ENCODE peak calls at places on chromosomes 16 and 17, in six cellular contexts. N, U, B, O, Z and P are unnamed samples.

GRCh38 chr16:85210423-85211169 is 98.3 kb upstream of the CIBAR2 start:
- DNase-seq in N (no peak), U (no peak), B (no peak), O (peak; percentile 95), Z (no peak), P (no peak)

GRCh38 chr17:45131616-45132301 is 556 bp downstream of the PLCD3 start:
- DNase-seq in N (peak; percentile 16), U (peak; percentile 55), B (peak; percentile 64), O (peak; percentile 92), Z (no peak), P (peak; percentile 32)

GRCh38 chr16:83215417-83216001 is 588.7 kb downstream of the CDH13 start:
- DNase-seq in N (no peak), U (peak; percentile 53), B (peak; percentile 64), O (peak; percentile 73), Z (no peak), P (peak; percentile 33)

GRCh38 chr17:64024215-64024654 is 3.8 kb upstream of the ICAM2 start:
- DNase-seq in N (no peak), U (no peak), B (peak; percentile 0), O (no peak), Z (no peak), P (no peak)

GRCh38 chr17:44409309-44410028 is 20.0 kb upstream of the ITGA2B start:
- DNase-seq in N (no peak), U (no peak), B (no peak), O (no peak), Z (no peak), P (no peak)

GRCh38 chr16:79994413-79994812 is 393.9 kb upstream of the MAF start:
- DNase-seq in N (peak; percentile 22), U (no peak), B (no peak), O (no peak), Z (no peak), P (no peak)

GRCh38 chr17:77609553-77610517 is 348.7 kb upstream of the TNRC6C start:
- DNase-seq in N (no peak), U (no peak), B (peak; percentile 32), O (no peak), Z (no peak), P (peak; percentile 66)

GRCh38 chr16:23729503-23730424 is 16.7 kb upstream of the ERN2 start:
- DNase-seq in N (no peak), U (no peak), B (peak; percentile 85), O (no peak), Z (no peak), P (no peak)

GRCh38 chr17:49528966-49529365 is 33.9 kb downstream of the NGFR start:
- DNase-seq in N (no peak), U (no peak), B (no peak), O (peak; percentile 34), Z (no peak), P (no peak)

GRCh38 chr17:64694207-64694606 is 32.1 kb upstream of the SMURF2 start:
- DNase-seq in N (no peak), U (no peak), B (peak; percentile 72), O (no peak), Z (no peak), P (no peak)

GRCh38 chr16:85313541-85314208 is 201.4 kb upstream of the CIBAR2 start:
- DNase-seq in N (peak; percentile 29), U (no peak), B (no peak), O (no peak), Z (no peak), P (no peak)

GRCh38 chr17:28204244-28204643 is 114.8 kb upstream of the TMEM97 start:
- DNase-seq in N (no peak), U (no peak), B (no peak), O (no peak), Z (no peak), P (no peak)

GRCh38 chr16:88131966-88132365 is 180.7 kb downstream of the BANP start:
- DNase-seq in N (no peak), U (no peak), B (no peak), O (no peak), Z (no peak), P (no peak)

GRCh38 chr16:72723781-72724180 is 324.1 kb downstream of the ZFHX3 start:
- DNase-seq in N (no peak), U (no peak), B (no peak), O (no peak), Z (no peak), P (no peak)

GRCh38 chr17:11705111-11705510 is 106.8 kb downstream of the DNAH9 start:
- DNase-seq in N (no peak), U (no peak), B (peak; percentile 65), O (no peak), Z (no peak), P (no peak)

GRCh38 chr17:3558603-3559269 is 1.1 kb upstream of the TRPV3 start:
- DNase-seq in N (no peak), U (no peak), B (peak; percentile 74), O (peak; percentile 86), Z (no peak), P (peak; percentile 55)

GRCh38 chr16:57824880-57825279 is 22.6 kb upstream of the KIFC3 start:
- DNase-seq in N (no peak), U (no peak), B (no peak), O (no peak), Z (no peak), P (no peak)

GRCh38 chr17:2797226-2797625 is 988 bp downstream of the RAP1GAP2 start:
- DNase-seq in N (no peak), U (no peak), B (peak; percentile 36), O (peak; percentile 65), Z (no peak), P (peak; percentile 3)

GRCh38 chr17:43976956-43977837 is 23.5 kb upstream of the PYY start:
- DNase-seq in N (no peak), U (no peak), B (no peak), O (no peak), Z (no peak), P (no peak)

GRCh38 chr16:11280616-11281522 is at the start of gene PRM1:
- DNase-seq in N (no peak), U (no peak), B (no peak), O (peak; percentile 26), Z (no peak), P (no peak)

GRCh38 chr17:79607941-79608728 is 2.7 kb downstream of the RBFOX3 start:
- DNase-seq in N (no peak), U (peak; percentile 79), B (no peak), O (peak; percentile 98), Z (no peak), P (no peak)

GRCh38 chr17:50123649-50124349 is 6.2 kb downstream of the SAMD14 start:
- DNase-seq in N (no peak), U (no peak), B (no peak), O (peak; percentile 95), Z (no peak), P (no peak)

GRCh38 chr17:804541-805435 is 22.6 kb downstream of the MRM3 start:
- DNase-seq in N (no peak), U (no peak), B (no peak), O (peak; percentile 82), Z (no peak), P (no peak)

GRCh38 chr17:29927546-29927945 is 2.5 kb downstream of the SSH2 start:
- DNase-seq in N (no peak), U (no peak), B (no peak), O (no peak), Z (no peak), P (no peak)

GRCh38 chr16:65415460-65415859 is 293.6 kb upstream of the CDH11 start:
- DNase-seq in N (no peak), U (no peak), B (no peak), O (no peak), Z (no peak), P (no peak)

GRCh38 chr17:7445011-7445927 is at the start of gene CHRNB1:
- DNase-seq in N (peak; percentile 28), U (peak; percentile 88), B (peak; percentile 86), O (peak; percentile 96), Z (no peak), P (no peak)

GRCh38 chr16:24784121-24784520 is 54.7 kb downstream of the TNRC6A start:
- DNase-seq in N (no peak), U (no peak), B (no peak), O (no peak), Z (no peak), P (no peak)

GRCh38 chr16:82641336-82641984 is 14.7 kb downstream of the CDH13 start:
- DNase-seq in N (no peak), U (no peak), B (no peak), O (peak; percentile 58), Z (no peak), P (no peak)

GRCh38 chr16:56950881-56951771 is 10.6 kb upstream of the CETP start:
- DNase-seq in N (peak; percentile 30), U (peak; percentile 39), B (peak; percentile 52), O (peak; percentile 92), Z (no peak), P (no peak)

GRCh38 chr17:968812-969766 is 10.5 kb downstream of the NXN start:
- DNase-seq in N (no peak), U (no peak), B (no peak), O (peak; percentile 62), Z (peak; percentile 52), P (no peak)

GRCh38 chr16:81635336-81635947 is 143.6 kb upstream of the PLCG2 start:
- DNase-seq in N (no peak), U (no peak), B (no peak), O (no peak), Z (no peak), P (no peak)

GRCh38 chr17:62057696-62058095 is 7.4 kb downstream of the MED13 start:
- DNase-seq in N (no peak), U (no peak), B (no peak), O (no peak), Z (no peak), P (no peak)

GRCh38 chr17:83036193-83036592 is 43.2 kb upstream of the METRNL start:
- DNase-seq in N (no peak), U (no peak), B (no peak), O (peak; percentile 70), Z (no peak), P (no peak)

GRCh38 chr16:86509759-86510464 is 415 bp upstream of the FOXF1 start:
- DNase-seq in N (no peak), U (peak; percentile 60), B (peak; percentile 49), O (peak; percentile 87), Z (peak; percentile 75), P (no peak)

GRCh38 chr16:21654881-21655280 is 2.5 kb upstream of the IGSF6 start:
- DNase-seq in N (no peak), U (no peak), B (no peak), O (no peak), Z (no peak), P (no peak)